ENCODE peak calls at places on chromosomes 4 and X, in five cellular contexts. E is neural crest cell, R is GM06990, K is AG09309, U is HFF-Myc. J is an unnamed sample.

GRCh38 chr4:5618051-5619010 is 90.0 kb downstream of the EVC2 start:
- DNase-seq in E (no peak), R (no peak), K (no peak), U (no peak), J (no peak)

GRCh38 chrX:50889582-50889981 is 21.0 kb upstream of the BMP15 start:
- DNase-seq in E (no peak), R (no peak), K (no peak), U (no peak), J (no peak)

GRCh38 chr4:85478576-85478975 is 3.6 kb downstream of the ARHGAP24 start:
- DNase-seq in E (no peak), R (no peak), K (no peak), U (no peak), J (no peak)

GRCh38 chr4:98113005-98113404 is 30.3 kb downstream of the STPG2 start:
- DNase-seq in E (no peak), R (no peak), K (peak; percentile 5), U (peak; percentile 3), J (no peak)

GRCh38 chr4:163072222-163072621 is 94.5 kb downstream of the NAF1 start:
- DNase-seq in E (no peak), R (no peak), K (no peak), U (no peak), J (no peak)

GRCh38 chrX:40086569-40087335 is 11.0 kb downstream of the BCOR start:
- DNase-seq in E (no peak), R (no peak), K (no peak), U (no peak), J (no peak)

GRCh38 chrX:117095393-117095792 is 632.6 kb upstream of the CT83 start:
- DNase-seq in E (no peak), R (no peak), K (no peak), U (no peak), J (no peak)

GRCh38 chrX:147910607-147911006 is 1.1 kb upstream of the FMR1 start:
- DNase-seq in E (no peak), R (no peak), K (no peak), U (no peak), J (no peak)

GRCh38 chr4:84803720-84804119 is 162.8 kb downstream of the WDFY3 start:
- DNase-seq in E (no peak), R (no peak), K (no peak), U (no peak), J (no peak)

GRCh38 chr4:65669008-65669971 is 999 bp downstream of the EPHA5 start:
- DNase-seq in E (peak; percentile 7), R (no peak), K (no peak), U (no peak), J (peak; percentile 12)

GRCh38 chr4:118177121-118177520 is 142.8 kb downstream of the NDST3 start:
- DNase-seq in E (no peak), R (no peak), K (no peak), U (no peak), J (no peak)

GRCh38 chrX:150536455-150537116 is 31.8 kb upstream of the MTM1 start:
- DNase-seq in E (no peak), R (no peak), K (no peak), U (no peak), J (no peak)

GRCh38 chrX:20507901-20508620 is 241.4 kb upstream of the RPS6KA3 start:
- DNase-seq in E (no peak), R (no peak), K (no peak), U (no peak), J (no peak)

GRCh38 chr4:12949719-12950118 is 534.4 kb downstream of the RAB28 start:
- DNase-seq in E (no peak), R (no peak), K (no peak), U (no peak), J (no peak)

GRCh38 chrX:47846070-47846469 is 9.4 kb downstream of the ZNF81 start:
- DNase-seq in E (no peak), R (no peak), K (no peak), U (no peak), J (no peak)

GRCh38 chr4:76498550-76498949 is 63.5 kb downstream of the SHROOM3 start:
- DNase-seq in E (no peak), R (no peak), K (no peak), U (no peak), J (no peak)

GRCh38 chr4:93865650-93866049 is 37.1 kb downstream of the ATOH1 start:
- DNase-seq in E (no peak), R (no peak), K (no peak), U (no peak), J (no peak)
- TF ChIP-seq CTCF in E (peak; percentile 36), R (peak; percentile 25), K (no peak), U (no peak), J (peak; percentile 20)

GRCh38 chrX:15358533-15358932 is 23.2 kb upstream of the PIGA start:
- DNase-seq in E (no peak), R (peak; percentile 19), K (no peak), U (no peak), J (no peak)

GRCh38 chrX:15350329-15350996 is 15.1 kb upstream of the PIGA start:
- DNase-seq in E (no peak), R (no peak), K (no peak), U (no peak), J (no peak)

GRCh38 chrX:15359701-15360100 is 24.4 kb upstream of the PIGA start:
- DNase-seq in E (no peak), R (no peak), K (no peak), U (no peak), J (no peak)

DNA sequence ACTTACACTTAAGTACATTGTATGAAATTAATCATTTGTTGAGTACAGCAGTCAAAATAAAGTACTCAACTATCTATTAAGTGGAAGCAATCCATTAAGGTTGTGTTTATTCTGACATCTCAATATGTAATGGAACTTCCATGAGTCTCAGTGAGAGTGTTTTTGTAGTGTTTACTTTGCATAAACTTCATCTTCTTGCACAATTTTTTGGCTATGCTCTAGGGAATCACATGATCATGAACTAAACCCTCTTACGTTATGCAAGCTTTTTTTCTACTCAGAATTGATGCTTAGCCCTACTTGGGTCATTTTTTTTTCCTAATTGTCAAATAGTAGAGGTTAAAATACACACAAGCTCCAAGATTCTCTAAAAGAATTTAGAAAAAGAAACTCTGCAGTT is 21.1 kb upstream of the PIGA start:
- DNase-seq in E (no peak), R (no peak), K (no peak), U (no peak), J (no peak)
- TF ChIP-seq CTCF in E (no peak), R (no peak), K (no peak), U (no peak), J (no peak)

DNA sequence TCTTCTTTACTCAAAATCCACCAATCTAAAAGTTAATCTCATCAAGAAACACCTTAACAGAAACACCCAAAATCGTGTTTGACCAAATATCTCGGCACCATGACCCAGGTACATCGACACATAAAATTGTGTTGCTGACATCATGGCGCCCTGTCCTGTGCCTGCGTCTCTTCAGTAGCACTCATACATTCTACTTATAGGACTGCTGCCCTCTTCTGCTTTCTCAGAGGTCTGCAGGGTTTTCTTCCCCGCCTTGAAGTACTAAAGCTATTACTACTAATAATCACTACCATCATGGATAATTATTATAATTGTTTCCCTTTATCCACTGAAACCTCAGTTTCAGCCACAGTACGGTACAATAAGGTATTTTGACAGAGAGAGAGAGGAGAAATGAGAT is 1403.1 kb upstream of the TENM3 start:
- DNase-seq in E (no peak), R (no peak), K (no peak), U (no peak), J (no peak)
- TF ChIP-seq CTCF in E (no peak), R (no peak), K (no peak), U (no peak), J (no peak)

GRCh38 chr4:150337709-150338108 is 244.2 kb upstream of the MAB21L2 start:
- DNase-seq in E (no peak), R (no peak), K (peak; percentile 52), U (peak; percentile 47), J (no peak)
- TF ChIP-seq CTCF in E (no peak), R (no peak), K (no peak), U (no peak), J (no peak)

GRCh38 chrX:131703646-131704045 is 159.8 kb downstream of the OR13H1 start:
- DNase-seq in E (no peak), R (no peak), K (no peak), U (no peak), J (no peak)

GRCh38 chrX:131709553-131709952 is 165.7 kb downstream of the OR13H1 start:
- DNase-seq in E (no peak), R (no peak), K (no peak), U (no peak), J (no peak)

GRCh38 chrX:131704136-131704695 is 160.3 kb downstream of the OR13H1 start:
- DNase-seq in E (no peak), R (peak; percentile 65), K (peak; percentile 69), U (no peak), J (no peak)
- TF ChIP-seq CTCF in E (no peak), R (peak; percentile 28), K (peak; percentile 75), U (no peak), J (no peak)

DNA sequence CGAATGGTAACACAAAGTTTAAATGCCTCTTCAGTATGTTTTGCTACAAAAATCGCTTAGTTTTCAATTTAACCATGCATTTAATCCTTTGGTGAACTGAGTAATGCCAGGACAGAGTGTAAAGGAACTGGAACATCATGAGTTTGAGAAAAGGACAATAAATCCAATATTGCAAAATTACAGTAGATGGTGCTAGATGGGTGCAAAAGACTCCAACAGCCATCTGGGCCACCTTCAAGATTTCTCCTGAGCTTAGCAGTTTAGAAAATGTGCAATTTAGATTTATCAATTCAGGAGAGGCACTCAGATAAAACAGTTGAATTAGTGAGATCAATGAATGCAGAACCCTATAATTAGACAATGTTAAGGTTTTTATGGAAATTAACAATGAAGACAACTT is 33.2 kb upstream of the MID1IP1 start:
- DNase-seq in E (no peak), R (no peak), K (no peak), U (no peak), J (peak; percentile 8)
- TF ChIP-seq CTCF in E (peak; percentile 55), R (no peak), K (peak; percentile 44), U (peak; percentile 7), J (no peak)

GRCh38 chr4:41433361-41433760 is 104.6 kb upstream of the LIMCH1 start:
- DNase-seq in E (no peak), R (no peak), K (no peak), U (no peak), J (no peak)
- TF ChIP-seq CTCF in E (no peak), R (no peak), K (no peak), U (no peak), J (no peak)

DNA sequence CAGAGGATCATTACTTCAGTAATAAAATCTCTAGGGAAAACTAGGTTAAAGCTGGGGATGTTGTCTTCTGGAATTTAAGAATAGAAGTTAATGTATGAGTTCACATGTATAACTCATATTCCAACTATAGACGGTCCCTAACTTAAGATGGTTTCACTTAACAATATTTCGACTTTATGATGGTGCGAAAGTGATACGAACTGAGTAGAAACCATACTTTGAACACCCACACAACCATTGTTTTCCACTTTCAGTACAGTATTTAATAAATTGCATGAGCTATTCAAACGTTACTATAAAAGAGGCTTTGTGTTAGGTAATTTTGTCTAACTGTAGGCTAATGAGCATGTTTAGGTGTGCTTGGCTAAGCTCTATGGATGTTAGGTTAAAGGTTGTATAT is 38.7 kb downstream of the CCSER1 start:
- DNase-seq in E (no peak), R (no peak), K (no peak), U (no peak), J (no peak)
- TF ChIP-seq CTCF in E (no peak), R (no peak), K (no peak), U (no peak), J (no peak)

DNA sequence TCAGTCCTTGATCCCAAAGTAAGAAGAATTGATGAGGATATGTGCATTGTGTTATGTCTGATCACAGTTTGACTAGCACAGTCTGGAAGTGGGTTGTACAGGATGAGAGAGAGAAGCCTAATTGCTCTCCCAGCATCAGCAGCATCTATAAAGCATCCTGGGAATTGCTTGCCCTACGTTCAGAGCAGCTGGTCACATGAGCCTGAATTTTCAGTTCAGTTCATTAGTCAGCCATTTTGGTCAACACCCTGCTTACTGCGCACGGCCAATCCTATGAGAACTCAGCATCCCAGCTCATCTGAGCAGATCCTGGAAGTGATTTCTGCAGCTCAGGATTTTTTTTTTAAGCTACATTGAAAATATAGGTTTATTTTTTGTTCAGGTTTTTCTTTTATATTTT is at the start of gene RUFY3:
- DNase-seq in E (no peak), R (no peak), K (peak; percentile 80), U (peak; percentile 78), J (no peak)
- TF ChIP-seq CTCF in E (no peak), R (no peak), K (no peak), U (no peak), J (no peak)